ENCODE peak calls at places on chromosome 5, in nine cellular contexts. Z is heart right ventricle, P is cardiac muscle cell, S is breast epithelium, Q is pancreas, M is lung, U is SK-N-SH, G is left lung, L is aorta. O is an unnamed sample. For H3K4me1 and H3K27me3, the result is how much of the 10 kb centered on the place peaks cover.

GRCh38 chr5:135193213-135194125 is 159.4 kb upstream of the PITX1 start:
- DNase-seq in P (peak), L (no peak), S (no peak), U (no peak), Q (no peak), Z (no peak), M (no peak), G (no peak), O (no peak)

GRCh38 chr5:150129813-150130492 is 25.7 kb downstream of the PDGFRB start:
- DNase-seq in U (peak), L (peak), P (peak), Q (peak), S (peak), Z (peak), M (peak), G (peak), O (no peak)

GRCh38 chr5:91182763-91183162 is 200.4 kb downstream of the ARRDC3 start:
- DNase-seq in U (no peak), Z (no peak), S (no peak), P (no peak), Q (no peak), G (peak), L (peak), M (no peak), O (no peak)

GRCh38 chr5:14516901-14517300 is 64.7 kb upstream of the OTULINL start:
- DNase-seq in P (no peak), Z (no peak), S (no peak), Q (no peak), L (no peak), G (no peak), U (no peak), M (no peak), O (no peak)

GRCh38 chr5:23507278-23507685 is at the start of gene PRDM9:
- DNase-seq in P (no peak), Q (peak), G (peak), S (peak), Z (peak), U (peak), L (peak), M (peak), O (peak)

GRCh38 chr5:59193616-59194319 is 610.9 kb downstream of the RAB3C start:
- DNase-seq in M (no peak), L (no peak), U (no peak), G (peak), P (peak), Q (no peak), S (no peak), Z (no peak), O (no peak)

GRCh38 chr5:31023105-31023504 is 170.4 kb upstream of the CDH6 start:
- DNase-seq in S (no peak), P (no peak), U (no peak), L (no peak), Z (no peak), Q (no peak), G (no peak), M (no peak), O (no peak)

GRCh38 chr5:74679968-74680367 is 5.1 kb upstream of the HEXB start:
- DNase-seq in Z (no peak), M (no peak), S (no peak), G (no peak), Q (no peak), P (no peak), U (no peak), L (no peak), O (no peak)

GRCh38 chr5:64883912-64884311 is 115.2 kb downstream of the CWC27 start:
- DNase-seq in M (no peak), S (no peak), P (no peak), U (no peak), Q (no peak), Z (no peak), L (no peak), G (no peak), O (no peak)

GRCh38 chr5:84861306-84861705 is 476.6 kb upstream of the EDIL3 start:
- DNase-seq in M (no peak), S (no peak), Z (no peak), L (no peak), P (no peak), G (no peak), U (no peak), Q (no peak), O (no peak)

GRCh38 chr5:131959906-131960305 is 14.4 kb upstream of the MEIKIN start:
- DNase-seq in Q (no peak), G (no peak), U (no peak), S (no peak), P (no peak), Z (no peak), M (no peak), L (no peak), O (no peak)

GRCh38 chr5:14399054-14399657 is 182.4 kb upstream of the OTULINL start:
- DNase-seq in Q (no peak), M (no peak), S (no peak), L (no peak), U (peak), G (no peak), P (peak), Z (no peak), O (no peak)

GRCh38 chr5:73314395-73315195 is 134.0 kb downstream of the FOXD1 start:
- DNase-seq in Z (no peak), U (no peak), M (no peak), Q (no peak), P (no peak), S (no peak), G (no peak), L (no peak), O (no peak)

GRCh38 chr5:137264041-137264440 is 235.1 kb downstream of the SPOCK1 start:
- DNase-seq in Q (no peak), M (no peak), P (no peak), U (no peak), S (no peak), Z (no peak), L (no peak), G (no peak), O (no peak)

GRCh38 chr5:147906326-147907095 is at the start of gene C5orf46:
- DNase-seq in M (no peak), S (no peak), P (no peak), U (no peak), G (no peak), Z (no peak), L (no peak), Q (no peak), O (no peak)

GRCh38 chr5:113552137-113552536 is 38.6 kb downstream of the YTHDC2 start:
- DNase-seq in P (no peak), G (no peak), Q (no peak), Z (no peak), M (no peak), U (no peak), L (no peak), S (no peak), O (no peak)

GRCh38 chr5:166111021-166111420 is 2180.4 kb upstream of the WWC1 start:
- DNase-seq in L (no peak), U (no peak), M (no peak), Q (no peak), P (no peak), Z (no peak), S (no peak), G (no peak), O (no peak)

GRCh38 chr5:33781286-33781685 is 110.5 kb downstream of the ADAMTS12 start:
- DNase-seq in P (no peak), G (no peak), Q (no peak), S (no peak), M (no peak), L (no peak), U (peak), Z (no peak), O (no peak)

GRCh38 chr5:2560435-2560834 is 191.0 kb downstream of the IRX2 start:
- DNase-seq in G (no peak), S (no peak), Z (no peak), P (no peak), U (no peak), Q (no peak), L (no peak), M (peak), O (no peak)

GRCh38 chr5:75611324-75612210 is at the start of gene ANKDD1B:
- DNase-seq in Z (peak), M (no peak), U (peak), S (no peak), P (peak), G (peak), Q (peak), L (peak), O (peak)

GRCh38 chr5:135660826-135661555 is 82.2 kb upstream of the CXCL14 start:
- DNase-seq in Q (no peak), G (no peak), M (peak), U (no peak), P (peak), L (no peak), Z (no peak), S (no peak), O (no peak)

GRCh38 chr5:142323480-142324376 is 1.1 kb downstream of the SPRY4 start:
- DNase-seq in Q (no peak), P (peak), L (peak), S (no peak), Z (no peak), G (no peak), M (peak), U (peak), O (no peak)

GRCh38 chr5:108143581-108143980 is 238.3 kb downstream of the FBXL17 start:
- DNase-seq in S (no peak), G (no peak), P (no peak), Q (no peak), Z (no peak), M (no peak), L (no peak), U (no peak), O (no peak)

GRCh38 chr5:1660037-1660400 is 136.3 kb upstream of the LPCAT1 start:
- DNase-seq in Z (no peak), S (no peak), U (no peak), L (no peak), G (no peak), P (no peak), M (peak), Q (no peak), O (no peak)

GRCh38 chr5:142690641-142691040 is 4.8 kb upstream of the FGF1 start:
- DNase-seq in L (no peak), P (no peak), U (no peak), S (no peak), M (no peak), Q (no peak), Z (no peak), G (no peak), O (no peak)

GRCh38 chr5:12848709-12849108 is 944.5 kb upstream of the CTNND2 start:
- DNase-seq in G (no peak), S (no peak), Z (no peak), M (no peak), Q (no peak), P (no peak), L (no peak), U (no peak), O (no peak)

GRCh38 chr5:1197876-1198666 is 3.3 kb upstream of the SLC6A19 start:
- DNase-seq in G (peak), L (peak), P (no peak), Q (peak), S (no peak), Z (no peak), U (no peak), M (no peak), O (no peak)

GRCh38 chr5:140631063-140631462 is 1.9 kb downstream of the CD14 start:
- DNase-seq in U (no peak), S (no peak), Z (no peak), M (no peak), G (no peak), P (no peak), Q (no peak), L (no peak), O (no peak)

GRCh38 chr5:61619777-61620518 is 287.9 kb downstream of the ZSWIM6 start:
- DNase-seq in Z (no peak), M (no peak), G (no peak), S (no peak), Q (no peak), U (no peak), L (no peak), P (no peak), O (no peak)

GRCh38 chr5:179437341-179438001 is 92.2 kb upstream of the ADAMTS2 start:
- DNase-seq in U (peak), Z (no peak), Q (no peak), M (no peak), G (peak), S (no peak), L (no peak), P (no peak), O (peak)

GRCh38 chr5:153959134-153959957 is 79.4 kb downstream of the FAM114A2 start:
- DNase-seq in Z (no peak), L (no peak), Q (no peak), U (no peak), S (peak), M (no peak), P (peak), G (no peak), O (no peak)

GRCh38 chr5:73140801-73141200 is 20.4 kb downstream of the TMEM171 start:
- DNase-seq in Q (no peak), P (no peak), Z (no peak), U (no peak), L (no peak), M (no peak), S (no peak), G (no peak), O (no peak)

GRCh38 chr5:134123360-134123759 is 8.9 kb downstream of the TCF7 start:
- DNase-seq in Q (no peak), U (no peak), M (no peak), L (no peak), S (no peak), Z (no peak), G (no peak), P (no peak), O (no peak)
- H3K4me1 ChIP-seq in Q (under half), U (half or more), M (under half), L (under half), S (under half), Z (under half), G (under half), P (under half), O (half or more)

GRCh38 chr5:146345578-146346366 is 7.1 kb downstream of the POU4F3 start:
- DNase-seq in G (no peak), M (no peak), S (no peak), U (peak), L (no peak), Q (no peak), Z (no peak), P (no peak), O (no peak)

GRCh38 chr5:146345240-146345577 is 6.6 kb downstream of the POU4F3 start:
- DNase-seq in Z (no peak), L (no peak), Q (no peak), G (no peak), P (no peak), U (no peak), M (no peak), S (no peak), O (no peak)

GRCh38 chr5:146342519-146342881 is 3.9 kb downstream of the POU4F3 start:
- DNase-seq in P (no peak), Q (no peak), G (no peak), U (no peak), Z (no peak), S (no peak), M (no peak), L (no peak), O (no peak)

GRCh38 chr5:146342882-146343865 is 4.5 kb downstream of the POU4F3 start:
- DNase-seq in Q (no peak), U (no peak), L (no peak), P (no peak), G (no peak), M (no peak), S (no peak), Z (no peak), O (no peak)

GRCh38 chr5:146344155-146345118 is 5.8 kb downstream of the POU4F3 start:
- DNase-seq in G (no peak), L (no peak), Q (peak), S (no peak), P (peak), U (peak), M (no peak), Z (no peak), O (no peak)
- H3K27me3 ChIP-seq in G (half or more), L (under half), Q (under half), S (under half), P (half or more), U (half or more), M (under half), Z (half or more), O (half or more)

GRCh38 chr5:69415584-69415958 is 655 bp downstream of the MARVELD2 start:
- DNase-seq in S (peak), Z (no peak), Q (peak), L (no peak), U (no peak), M (no peak), G (no peak), P (peak), O (no peak)
- H3K4me3 ChIP-seq in S (peak), Z (peak), Q (peak), L (no peak), U (no peak), M (peak), G (peak), P (peak), O (peak)

GRCh38 chr5:172164773-172165212 is 23.2 kb downstream of the STK10 start:
- DNase-seq in S (no peak), P (no peak), Q (no peak), M (no peak), G (no peak), U (no peak), Z (no peak), L (no peak), O (no peak)
- H3K4me1 ChIP-seq in S (under half), P (under half), Q (under half), M (under half), G (under half), U (under half), Z (half or more), L (under half), O (half or more)

DNA sequence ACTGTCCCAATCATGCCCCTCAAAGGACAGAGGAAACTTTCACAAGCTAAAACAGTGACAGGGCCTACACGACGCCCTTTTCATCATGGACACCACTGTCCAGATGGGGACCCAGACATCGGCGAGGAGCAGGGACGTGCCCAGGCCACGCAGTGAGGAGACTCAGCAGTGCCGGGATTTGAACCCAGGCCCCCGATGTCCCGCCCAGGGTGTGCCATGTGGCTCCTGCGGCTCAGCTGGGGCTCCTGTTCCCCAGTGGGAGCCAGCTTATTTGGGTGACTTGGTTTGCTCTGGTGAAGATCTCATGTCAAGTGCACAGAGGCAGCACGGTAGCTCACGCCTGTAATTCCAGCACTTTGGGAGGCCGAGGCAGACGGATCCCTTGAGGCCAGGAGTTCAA is 82.2 kb downstream of the STK10 start:
- DNase-seq in Z (no peak), M (no peak), L (no peak), G (no peak), U (no peak), Q (no peak), S (no peak), P (no peak), O (peak)
- H3K27me3 ChIP-seq in Z (under half), M (under half), L (under half), G (under half), U (under half), Q (under half), S (under half), P (under half), O (under half)